ENCODE peak calls at places on chromosome 12, in six cellular contexts. O, S, A, C, F and G are unnamed samples. For H3K36me3, the result is how much of the 10 kb centered on the place peaks cover.

GRCh38 chr12:19209636-19210035 is 80.1 kb downstream of the PLEKHA5 start:
- DNase-seq in O (no peak), S (no peak), A (no peak), C (no peak), F (no peak), G (no peak)

GRCh38 chr12:113236539-113237354 is 15.5 kb downstream of the TPCN1 start:
- DNase-seq in O (no peak), S (no peak), A (no peak), C (no peak), F (no peak), G (no peak)

GRCh38 chr12:89156324-89156723 is 196.0 kb downstream of the DUSP6 start:
- DNase-seq in O (no peak), S (no peak), A (no peak), C (no peak), F (no peak), G (no peak)

GRCh38 chr12:126742326-126742725 is 1524.6 kb upstream of the TMEM132C start:
- DNase-seq in O (no peak), S (no peak), A (no peak), C (no peak), F (no peak), G (no peak)

GRCh38 chr12:117486840-117487659 is 125.6 kb upstream of the NOS1 start:
- DNase-seq in O (no peak), S (no peak), A (no peak), C (peak), F (peak), G (no peak)

GRCh38 chr12:749871-750270 is 2.5 kb upstream of the WNK1 start:
- DNase-seq in O (no peak), S (no peak), A (no peak), C (no peak), F (no peak), G (no peak)

GRCh38 chr12:96719671-96720362 is 187.2 kb upstream of the NEDD1 start:
- DNase-seq in O (peak), S (peak), A (no peak), C (no peak), F (peak), G (peak)

GRCh38 chr12:88432536-88433462 is 147.5 kb downstream of the KITLG start:
- DNase-seq in O (peak), S (no peak), A (no peak), C (no peak), F (no peak), G (no peak)

GRCh38 chr12:67720383-67720856 is 71.9 kb downstream of the DYRK2 start:
- DNase-seq in O (peak), S (no peak), A (no peak), C (peak), F (peak), G (no peak)

GRCh38 chr12:12449533-12450025 is 92.7 kb downstream of the BORCS5 start:
- DNase-seq in O (peak), S (no peak), A (no peak), C (peak), F (no peak), G (no peak)

GRCh38 chr12:42070056-42070455 is 74.6 kb downstream of the GXYLT1 start:
- DNase-seq in O (no peak), S (no peak), A (no peak), C (no peak), F (peak), G (no peak)
- H3K27ac ChIP-seq in O (no peak), S (no peak), A (no peak), C (no peak), F (no peak), G (no peak)

GRCh38 chr12:50739611-50740010 is 24.3 kb upstream of the ATF1 start:
- DNase-seq in O (no peak), S (no peak), A (no peak), C (no peak), F (no peak), G (no peak)
- H3K36me3 ChIP-seq in O (under half), S (under half), A (under half), C (under half), F (under half), G (under half)

DNA sequence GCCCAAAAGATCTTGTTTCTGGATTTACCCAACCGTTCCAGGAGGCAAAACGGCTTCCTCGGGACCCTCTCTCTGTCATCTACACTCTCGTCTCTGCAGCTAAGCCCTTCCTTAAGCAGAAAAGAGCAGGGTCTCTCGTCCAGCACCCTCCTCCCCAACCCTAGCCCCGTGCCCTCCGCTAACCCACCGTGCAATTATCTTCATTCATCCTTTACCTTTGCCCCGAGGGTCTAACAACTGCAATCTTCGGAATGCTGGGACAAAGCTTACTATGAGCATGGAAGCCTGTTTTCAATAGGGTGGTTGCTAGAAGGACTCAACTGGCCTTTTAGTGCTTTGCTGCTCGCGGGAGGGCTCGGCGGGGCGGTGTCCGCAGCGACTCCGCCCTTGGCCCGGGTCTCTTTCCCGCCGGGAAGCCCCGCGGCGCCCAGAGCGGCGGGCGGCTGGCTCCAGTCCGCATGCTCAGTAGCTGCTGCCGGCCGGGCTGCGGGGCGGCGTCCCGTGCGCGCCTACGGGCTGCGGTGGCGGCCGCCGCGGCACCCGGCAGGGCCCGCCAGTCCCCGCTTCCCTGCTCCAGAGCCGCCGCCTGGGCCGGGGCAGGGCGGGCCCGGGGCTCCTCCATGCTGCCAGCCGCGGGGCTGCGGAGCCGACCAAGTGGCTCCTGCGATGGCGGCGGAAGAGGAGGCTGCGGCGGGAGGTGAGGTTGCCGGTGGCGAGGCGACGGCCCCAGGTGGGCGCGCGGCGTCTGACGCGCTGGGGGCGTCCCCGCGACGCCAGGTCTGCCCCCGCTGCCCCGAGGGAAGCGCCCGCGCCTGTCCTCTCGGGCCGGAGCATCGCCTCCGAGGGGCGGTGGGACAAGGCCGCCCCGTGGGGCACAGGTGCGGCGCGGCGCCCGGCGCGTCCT is at the start of gene BMAL2:
- DNase-seq in O (peak), S (no peak), A (peak), C (peak), F (peak), G (peak)
- TF ChIP-seq EZH2 in O (no peak), S (no peak), A (no peak), C (no peak), F (no peak), G (no peak)

GRCh38 chr12:48157889-48158370 is 615 bp upstream of the ASB8 start:
- DNase-seq in O (no peak), S (no peak), A (no peak), C (no peak), F (no peak), G (no peak)
- H3K27ac ChIP-seq in O (peak), S (peak), A (no peak), C (peak), F (peak), G (peak)

GRCh38 chr12:120453060-120453761 is 7.0 kb downstream of the GATC start:
- DNase-seq in O (no peak), S (no peak), A (no peak), C (peak), F (no peak), G (no peak)
- H3K36me3 ChIP-seq in O (under half), S (under half), A (under half), C (under half), F (under half), G (under half)

GRCh38 chr12:30930238-30931010 is 3.9 kb downstream of the TSPAN11 start:
- DNase-seq in O (no peak), S (no peak), A (no peak), C (no peak), F (no peak), G (no peak)

GRCh38 chr12:30928356-30929264 is 2.1 kb downstream of the TSPAN11 start:
- DNase-seq in O (no peak), S (no peak), A (no peak), C (no peak), F (no peak), G (no peak)

GRCh38 chr12:30925607-30926242 is 823 bp upstream of the TSPAN11 start:
- DNase-seq in O (no peak), S (no peak), A (peak), C (no peak), F (no peak), G (no peak)

GRCh38 chr12:30926243-30927209 is at the start of gene TSPAN11:
- DNase-seq in O (peak), S (no peak), A (peak), C (peak), F (peak), G (peak)

DNA sequence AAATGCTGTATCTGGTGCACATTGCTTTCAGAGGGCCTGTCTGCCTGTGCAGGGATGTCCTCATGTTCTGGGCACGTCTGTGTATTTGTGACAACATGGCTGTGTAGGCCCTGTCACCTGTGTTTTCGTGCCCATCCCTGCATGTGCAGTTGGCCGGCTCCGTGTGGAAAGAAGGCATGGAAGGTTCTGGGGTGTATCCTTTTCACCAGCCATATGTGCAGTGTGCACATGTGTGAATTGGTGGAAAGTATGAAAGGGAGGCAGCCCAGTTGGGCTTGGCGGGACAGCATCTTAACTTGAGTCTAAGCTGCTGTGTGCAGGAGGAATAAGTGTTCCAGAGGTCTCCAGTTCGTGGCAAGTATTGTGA is 645 bp downstream of the TSPAN11 start:
- DNase-seq in O (no peak), S (no peak), A (no peak), C (no peak), F (no peak), G (no peak)
- TF ChIP-seq EZH2 in O (no peak), S (no peak), A (no peak), C (no peak), F (no peak), G (no peak)

GRCh38 chr12:28135801-28136439 is 54.3 kb upstream of the CCDC91 start:
- DNase-seq in O (no peak), S (no peak), A (no peak), C (no peak), F (no peak), G (no peak)
- H3K27ac ChIP-seq in O (no peak), S (no peak), A (no peak), C (no peak), F (no peak), G (no peak)

GRCh38 chr12:100646896-100647295 is 73.4 kb downstream of the GAS2L3 start:
- DNase-seq in O (no peak), S (no peak), A (no peak), C (no peak), F (no peak), G (no peak)
- H3K36me3 ChIP-seq in O (under half), S (under half), A (under half), C (under half), F (under half), G (under half)

DNA sequence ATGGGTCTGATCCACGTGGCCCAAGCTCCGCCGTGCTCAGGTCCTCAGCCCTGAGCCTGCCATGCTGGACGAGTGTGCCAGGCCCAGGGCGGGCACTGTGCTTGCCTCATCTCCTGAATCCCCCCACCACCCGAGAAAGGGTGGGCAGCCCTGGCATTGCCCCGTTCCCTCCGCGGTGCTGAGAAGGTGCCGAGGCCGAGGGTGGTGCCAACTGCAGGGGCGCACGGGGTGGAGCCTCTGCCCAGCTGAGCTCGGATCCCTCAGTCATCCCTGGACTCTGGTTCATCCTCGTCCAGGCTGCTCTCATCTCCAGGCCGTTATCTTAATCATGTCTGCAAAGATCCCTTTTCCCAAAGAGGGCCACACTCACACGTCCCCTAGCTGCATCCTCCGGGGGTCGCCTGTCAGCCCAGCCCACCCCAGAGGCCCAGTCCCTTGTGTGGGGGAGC is 60.6 kb downstream of the NOC4L start:
- DNase-seq in O (no peak), S (no peak), A (no peak), C (no peak), F (no peak), G (no peak)
- TF ChIP-seq EZH2 in O (no peak), S (no peak), A (peak), C (no peak), F (no peak), G (no peak)

GRCh38 chr12:92597997-92598396 is 104.8 kb upstream of the PLEKHG7 start:
- DNase-seq in O (peak), S (no peak), A (no peak), C (no peak), F (peak), G (no peak)
- H3K27ac ChIP-seq in O (no peak), S (no peak), A (no peak), C (no peak), F (peak), G (no peak)